ENCODE peak calls at places on chromosomes 6 and 20, in four cellular contexts. L is PC-9, Y is WERI-Rb-1, C is endothelial cell. K is an unnamed sample.
A peak's percentile ranks its signal among the peaks of the same experiment; 100 is the strongest.

GRCh38 chr20:61560361-61560853 is 308.3 kb downstream of the CDH4 start:
- DNase-seq in L (no peak), Y (peak; percentile 9), C (no peak), K (no peak)

GRCh38 chr20:37543828-37544227 is 16.2 kb upstream of the BLCAP start:
- DNase-seq in L (no peak), Y (peak; percentile 21), C (no peak), K (no peak)

GRCh38 chr6:166584046-166584679 is 2.3 kb downstream of the RAMACL start:
- DNase-seq in L (no peak), Y (no peak), C (no peak), K (no peak)

GRCh38 chr6:130945401-130945919 is 117.6 kb downstream of the EPB41L2 start:
- DNase-seq in L (no peak), Y (no peak), C (no peak), K (no peak)

GRCh38 chr20:19817017-19817416 is 59.0 kb downstream of the RIN2 start:
- DNase-seq in L (peak; percentile 7), Y (no peak), C (no peak), K (no peak)

GRCh38 chr20:56229821-56230220 is 18.7 kb upstream of the MC3R start:
- DNase-seq in L (no peak), Y (no peak), C (no peak), K (no peak)

GRCh38 chr6:104580452-104580851 is 279.3 kb downstream of the HACE1 start:
- DNase-seq in L (no peak), Y (no peak), C (no peak), K (no peak)

GRCh38 chr6:29596381-29596900 is 11.5 kb downstream of the OR2H2 start:
- DNase-seq in L (no peak), Y (no peak), C (no peak), K (no peak)

GRCh38 chr20:23655551-23656211 is 17.9 kb upstream of the CST3 start:
- DNase-seq in L (no peak), Y (no peak), C (no peak), K (no peak)

GRCh38 chr6:20699402-20699801 is 165.1 kb downstream of the CDKAL1 start:
- DNase-seq in L (no peak), Y (peak; percentile 75), C (no peak), K (no peak)

GRCh38 chr6:163408352-163408991 is 6.0 kb upstream of the QKI start:
- DNase-seq in L (no peak), Y (no peak), C (no peak), K (no peak)

GRCh38 chr6:137851669-137852068 is 15.4 kb upstream of the TNFAIP3 start:
- DNase-seq in L (peak; percentile 32), Y (no peak), C (no peak), K (peak; percentile 57)

DNA sequence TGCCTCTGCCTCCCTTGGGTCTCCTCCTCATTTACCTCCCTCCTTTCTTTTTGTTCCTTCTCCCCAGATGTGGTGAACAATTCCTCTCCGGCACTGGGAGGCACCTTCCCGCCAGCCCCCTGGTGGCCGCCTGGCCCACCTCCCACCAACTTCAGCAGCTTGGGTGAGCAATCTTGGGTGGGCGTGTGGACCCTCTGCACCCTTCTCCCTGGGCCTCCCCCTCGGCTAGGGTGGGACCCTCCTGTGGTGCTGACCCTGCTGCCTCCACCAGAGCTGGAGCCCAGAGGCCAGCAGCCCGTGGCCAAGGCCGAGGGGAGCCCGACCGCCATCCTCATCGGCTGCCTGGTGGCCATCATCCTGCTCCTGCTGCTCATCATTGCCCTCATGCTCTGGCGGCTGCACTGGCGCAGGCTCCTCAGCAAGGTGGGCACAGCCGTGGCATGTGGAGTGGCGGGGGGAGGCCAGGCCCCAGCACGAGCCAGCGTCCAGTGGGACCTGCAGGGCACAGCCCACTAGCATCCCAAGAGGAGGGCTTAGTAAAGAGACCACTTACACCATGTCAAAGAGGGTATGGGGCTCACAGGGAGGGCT is 8.8 kb downstream of the DDR1 start:
- DNase-seq in L (no peak), Y (no peak), C (no peak), K (no peak)
- TF ChIP-seq CTCF in L (no peak), Y (peak; percentile 31), C (no peak), K (no peak)

GRCh38 chr20:49821850-49822249 is 9.2 kb downstream of the SLC9A8 start:
- DNase-seq in L (peak; percentile 41), Y (no peak), C (no peak), K (peak; percentile 17)
- TF ChIP-seq CTCF in L (peak; percentile 15), Y (peak; percentile 22), C (no peak), K (no peak)

GRCh38 chr6:120274547-120274946 is 925.0 kb upstream of the MAN1A1 start:
- DNase-seq in L (no peak), Y (no peak), C (no peak), K (no peak)
- TF ChIP-seq CTCF in L (no peak), Y (no peak), C (no peak), K (no peak)

GRCh38 chr20:34559311-34560140 is 1.0 kb downstream of the MAP1LC3A start:
- DNase-seq in L (no peak), Y (no peak), C (no peak), K (no peak)
- TF ChIP-seq CTCF in L (no peak), Y (no peak), C (no peak), K (no peak)

GRCh38 chr6:98840385-98840784 is 6.0 kb downstream of the POU3F2 start:
- DNase-seq in L (no peak), Y (no peak), C (no peak), K (no peak)

GRCh38 chr6:98841114-98841513 is 6.7 kb downstream of the POU3F2 start:
- DNase-seq in L (no peak), Y (no peak), C (no peak), K (no peak)

GRCh38 chr6:98838027-98838426 is 3.7 kb downstream of the POU3F2 start:
- DNase-seq in L (no peak), Y (no peak), C (no peak), K (no peak)

GRCh38 chr6:98841589-98842488 is 7.5 kb downstream of the POU3F2 start:
- DNase-seq in L (no peak), Y (no peak), C (no peak), K (no peak)

GRCh38 chr6:98839788-98840361 is 5.5 kb downstream of the POU3F2 start:
- DNase-seq in L (no peak), Y (peak; percentile 27), C (peak; percentile 46), K (no peak)
- TF ChIP-seq CTCF in L (peak; percentile 34), Y (peak; percentile 60), C (no peak), K (no peak)

GRCh38 chr6:93423542-93423941 is 4.2 kb upstream of the EPHA7 start:
- DNase-seq in L (peak; percentile 30), Y (peak; percentile 77), C (peak; percentile 76), K (peak; percentile 56)
- TF ChIP-seq CTCF in L (no peak), Y (peak; percentile 53), C (peak; percentile 86), K (no peak)

DNA sequence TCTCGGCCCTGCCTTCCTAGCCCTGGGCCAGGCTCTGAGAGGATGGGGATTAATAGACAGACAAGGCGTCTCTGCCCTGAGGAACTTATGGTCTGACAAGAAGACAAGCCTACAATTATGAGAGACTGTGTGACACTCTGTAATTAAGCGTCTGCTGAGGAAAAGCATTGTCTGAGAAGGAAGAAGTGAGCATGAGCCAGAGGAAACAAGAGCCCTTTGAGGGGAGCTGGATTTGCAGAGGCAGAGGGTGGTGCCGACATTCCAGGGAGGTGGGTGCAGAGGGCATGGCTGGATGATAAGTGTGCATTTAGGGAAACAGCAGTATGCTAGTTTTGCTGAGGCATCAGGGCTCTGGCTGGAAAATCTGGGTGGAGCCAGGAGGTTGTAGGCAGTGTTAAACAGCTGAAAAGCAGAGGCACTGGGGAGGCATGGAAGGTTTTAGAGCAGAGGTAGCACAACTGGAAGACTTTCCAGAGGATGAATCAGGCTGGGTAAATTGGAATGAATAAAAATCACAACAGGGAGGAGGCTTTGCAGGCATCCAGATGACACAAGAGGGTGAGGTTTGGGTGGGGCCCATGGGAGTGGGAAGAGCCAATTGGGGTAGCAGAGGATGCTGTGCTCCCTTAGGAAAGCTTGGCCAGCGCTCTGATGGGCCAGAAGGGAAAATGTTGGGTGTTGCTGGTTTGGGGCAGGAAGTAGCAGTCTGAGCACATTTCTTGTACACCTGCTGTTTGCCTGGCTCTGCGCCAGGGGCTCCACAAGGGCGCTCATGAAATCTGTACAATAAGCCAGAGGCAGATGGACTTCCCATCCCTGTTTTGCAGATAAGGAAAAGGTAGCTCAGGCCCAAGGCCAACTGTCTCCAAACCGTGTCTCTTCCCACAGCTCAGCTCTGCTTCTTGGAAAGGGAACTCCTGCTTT is 74.0 kb upstream of the MYL9 start:
- DNase-seq in L (no peak), Y (peak; percentile 54), C (no peak), K (peak; percentile 67)
- TF ChIP-seq CTCF in L (no peak), Y (no peak), C (no peak), K (no peak)